ENCODE peak calls at places on chromosomes 13 and 19, in eight cellular contexts. N, F, E, I, B, Q, P and V are unnamed samples. For H3K4me1, the result is how much of the 10 kb centered on the place peaks cover.

GRCh38 chr13:95300625-95301134 is 571 bp downstream of the ABCC4 start:
- DNase-seq in N (peak), F (no peak), E (peak), I (peak), B (peak), Q (peak), P (peak), V (peak)

GRCh38 chr13:102702965-102703720 is 8.3 kb upstream of the METTL21C start:
- DNase-seq in N (no peak), F (no peak), E (no peak), I (no peak), B (no peak), Q (no peak), P (no peak), V (no peak)

GRCh38 chr13:112973577-112973951 is 4.5 kb downstream of the MCF2L start:
- DNase-seq in N (peak), F (no peak), E (no peak), I (no peak), B (no peak), Q (no peak), P (no peak), V (peak)

GRCh38 chr13:74288361-74288911 is 154.2 kb upstream of the KLF12 start:
- DNase-seq in N (peak), F (no peak), E (no peak), I (peak), B (peak), Q (peak), P (peak), V (peak)

GRCh38 chr19:31659897-31660210 is 310.6 kb upstream of the TSHZ3 start:
- DNase-seq in N (no peak), F (no peak), E (no peak), I (no peak), B (no peak), Q (no peak), P (no peak), V (no peak)

GRCh38 chr13:60170414-60170813 is 6.7 kb upstream of the DIAPH3 start:
- DNase-seq in N (no peak), F (peak), E (no peak), I (no peak), B (no peak), Q (no peak), P (no peak), V (no peak)

GRCh38 chr13:32142956-32143375 is 111.4 kb downstream of the FRY start:
- DNase-seq in N (no peak), F (peak), E (no peak), I (no peak), B (peak), Q (no peak), P (no peak), V (no peak)

GRCh38 chr13:109309625-109310363 is 476.6 kb downstream of the IRS2 start:
- DNase-seq in N (no peak), F (no peak), E (no peak), I (no peak), B (no peak), Q (peak), P (no peak), V (peak)

GRCh38 chr13:22082437-22083100 is 411.7 kb downstream of the FGF9 start:
- DNase-seq in N (no peak), F (no peak), E (no peak), I (no peak), B (no peak), Q (no peak), P (no peak), V (no peak)

GRCh38 chr13:40963927-40964326 is 55.2 kb downstream of the ELF1 start:
- DNase-seq in N (no peak), F (no peak), E (no peak), I (no peak), B (no peak), Q (no peak), P (no peak), V (no peak)

GRCh38 chr19:17424743-17425365 is 5.0 kb downstream of the MVB12A start:
- DNase-seq in N (peak), F (peak), E (no peak), I (no peak), B (peak), Q (no peak), P (peak), V (no peak)

GRCh38 chr19:16423891-16424290 is 47.9 kb downstream of the EPS15L1 start:
- DNase-seq in N (no peak), F (no peak), E (no peak), I (no peak), B (no peak), Q (no peak), P (no peak), V (no peak)

GRCh38 chr13:30388401-30389283 is 33.7 kb upstream of the UBE2L5 start:
- DNase-seq in N (no peak), F (peak), E (peak), I (no peak), B (no peak), Q (no peak), P (no peak), V (no peak)

GRCh38 chr19:1151917-1152601 is 22.0 kb downstream of the SBNO2 start:
- DNase-seq in N (peak), F (no peak), E (peak), I (peak), B (no peak), Q (no peak), P (peak), V (no peak)
- H3K4me1 ChIP-seq in N (half or more), F (under half), E (under half), I (half or more), B (under half), Q (under half), P (half or more), V (under half)

DNA sequence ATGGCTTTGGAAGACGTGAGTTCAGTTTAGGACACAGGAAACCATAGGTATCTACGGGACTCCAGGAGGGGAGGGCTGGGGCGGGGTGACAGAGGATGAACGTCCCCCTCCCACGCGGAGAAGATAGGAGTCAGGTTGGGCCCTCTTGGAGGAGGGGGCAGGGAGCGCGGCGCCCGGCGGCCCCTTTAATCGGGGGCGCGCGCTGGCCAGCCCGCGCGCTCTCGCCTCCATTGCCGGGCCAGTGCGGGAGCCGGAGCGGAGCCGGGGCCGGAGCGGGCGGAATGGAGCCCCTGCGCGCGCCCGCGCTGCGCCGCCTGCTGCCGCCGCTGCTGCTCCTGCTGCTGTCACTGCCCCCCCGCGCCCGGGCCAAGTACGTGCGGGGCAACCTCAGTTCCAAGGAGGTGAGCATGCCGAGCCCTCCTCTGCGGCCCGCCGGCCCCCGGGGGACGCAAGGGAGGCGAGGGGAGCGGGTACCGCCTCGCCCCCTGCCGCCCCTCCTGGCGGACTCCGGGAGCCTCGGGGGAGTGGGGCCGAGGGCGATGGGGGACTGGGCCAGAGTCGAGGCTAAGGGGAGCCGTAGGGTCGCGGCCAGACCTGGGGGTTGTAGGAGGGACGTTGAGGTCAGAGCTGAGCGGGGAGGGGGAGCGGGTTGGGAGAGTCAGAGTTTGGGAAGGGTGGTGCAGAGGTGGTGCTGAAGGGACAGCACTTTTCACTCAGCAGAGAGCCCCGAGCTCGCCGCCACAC is at the start of gene TMEM145:
- DNase-seq in N (no peak), F (peak), E (no peak), I (no peak), B (peak), Q (peak), P (no peak), V (peak)
- TF ChIP-seq CTCF in N (no peak), F (no peak), E (no peak), I (no peak), B (peak), Q (no peak), P (no peak), V (no peak)

GRCh38 chr13:100490692-100491091 is 97.9 kb downstream of the GGACT start:
- DNase-seq in N (no peak), F (no peak), E (no peak), I (no peak), B (peak), Q (no peak), P (no peak), V (no peak)

GRCh38 chr13:100485265-100485664 is 103.3 kb downstream of the GGACT start:
- DNase-seq in N (no peak), F (no peak), E (no peak), I (no peak), B (no peak), Q (no peak), P (no peak), V (no peak)

GRCh38 chr13:100483836-100484381 is 104.7 kb downstream of the GGACT start:
- DNase-seq in N (no peak), F (no peak), E (no peak), I (no peak), B (no peak), Q (no peak), P (no peak), V (no peak)

GRCh38 chr13:100484708-100485107 is 103.9 kb downstream of the GGACT start:
- DNase-seq in N (no peak), F (no peak), E (no peak), I (no peak), B (no peak), Q (no peak), P (no peak), V (no peak)
- H3K27ac ChIP-seq in N (no peak), F (no peak), E (no peak), I (no peak), B (no peak), Q (no peak), P (no peak), V (no peak)

GRCh38 chr19:46862504-46862835 is 1.7 kb downstream of the ARHGAP35 start:
- DNase-seq in N (no peak), F (no peak), E (no peak), I (no peak), B (no peak), Q (no peak), P (no peak), V (no peak)
- H3K4me1 ChIP-seq in N (half or more), F (under half), E (under half), I (half or more), B (under half), Q (half or more), P (half or more), V (under half)

GRCh38 chr13:62123409-62123808 is 707.8 kb upstream of the PCDH20 start:
- DNase-seq in N (no peak), F (no peak), E (no peak), I (no peak), B (no peak), Q (no peak), P (no peak), V (no peak)

GRCh38 chr13:62125451-62125850 is 709.8 kb upstream of the PCDH20 start:
- DNase-seq in N (no peak), F (no peak), E (no peak), I (no peak), B (no peak), Q (no peak), P (no peak), V (no peak)

GRCh38 chr13:62122434-62122833 is 706.8 kb upstream of the PCDH20 start:
- DNase-seq in N (no peak), F (no peak), E (no peak), I (no peak), B (no peak), Q (no peak), P (no peak), V (no peak)

GRCh38 chr13:62119739-62120700 is 704.4 kb upstream of the PCDH20 start:
- DNase-seq in N (no peak), F (no peak), E (no peak), I (no peak), B (no peak), Q (no peak), P (no peak), V (no peak)
- TF ChIP-seq CTCF in N (no peak), F (peak), E (no peak), I (peak), B (peak), Q (no peak), P (peak), V (peak)

GRCh38 chr13:81671103-81671502 is 1330.2 kb upstream of the SPRY2 start:
- DNase-seq in N (no peak), F (no peak), E (no peak), I (no peak), B (no peak), Q (no peak), P (no peak), V (no peak)
- H3K27ac ChIP-seq in N (no peak), F (no peak), E (no peak), I (no peak), B (no peak), Q (no peak), P (no peak), V (no peak)